ENCODE peak calls at places on chromosomes 3 and 15, in seven cellular contexts. F is activated T-cell treated with anti-CD3 and anti-CD28 coated beads for 24 hours; U is H54; Z is occipital lobe; O is A549; G is GOT3; W is activated CD4-positive, alpha-beta T cell treated with anti-CD3 and anti-CD28 coated beads for 24 hours. C is an unnamed sample.

GRCh38 chr3:172836390-172836997 is 86.0 kb downstream of the ECT2 start:
- DNase-seq in F (no peak), U (no peak), Z (no peak), O (peak; percentile 60), G (no peak), W (peak; percentile 3), C (peak; percentile 77)

GRCh38 chr15:70802629-70803028 is 39.3 kb upstream of the UACA start:
- DNase-seq in F (no peak), U (peak; percentile 37), Z (no peak), O (peak; percentile 44), G (no peak), W (no peak), C (no peak)

GRCh38 chr3:155611456-155611855 is 133.4 kb downstream of the PLCH1 start:
- DNase-seq in F (no peak), U (no peak), Z (no peak), O (no peak), G (no peak), W (no peak), C (no peak)

GRCh38 chr3:156396851-156397250 is 158.1 kb downstream of the SSR3 start:
- DNase-seq in F (no peak), U (no peak), Z (no peak), O (no peak), G (no peak), W (no peak), C (no peak)

GRCh38 chr15:26844901-26845300 is 22.0 kb upstream of the GABRA5 start:
- DNase-seq in F (no peak), U (no peak), Z (no peak), O (no peak), G (no peak), W (no peak), C (no peak)

GRCh38 chr15:51499379-51499976 is 123.1 kb downstream of the DMXL2 start:
- DNase-seq in F (no peak), U (peak; percentile 3), Z (no peak), O (peak; percentile 73), G (no peak), W (no peak), C (peak; percentile 11)

GRCh38 chr3:12468276-12468675 is 16.0 kb upstream of the TSEN2 start:
- DNase-seq in F (no peak), U (no peak), Z (no peak), O (no peak), G (no peak), W (no peak), C (no peak)

GRCh38 chr15:88498991-88499390 is 31.5 kb downstream of the MRPS11 start:
- DNase-seq in F (no peak), U (no peak), Z (no peak), O (no peak), G (no peak), W (no peak), C (no peak)

GRCh38 chr3:30269751-30270445 is 336.5 kb upstream of the TGFBR2 start:
- DNase-seq in F (no peak), U (no peak), Z (no peak), O (no peak), G (no peak), W (no peak), C (no peak)

GRCh38 chr15:39869251-39869650 is 50.8 kb downstream of the GPR176 start:
- DNase-seq in F (no peak), U (no peak), Z (no peak), O (no peak), G (no peak), W (no peak), C (no peak)

GRCh38 chr15:88917764-88918163 is 4.6 kb upstream of the MFGE8 start:
- DNase-seq in F (no peak), U (no peak), Z (no peak), O (no peak), G (no peak), W (no peak), C (no peak)

GRCh38 chr15:63048986-63049665 is 6.6 kb downstream of the TPM1 start:
- DNase-seq in F (peak; percentile 8), U (no peak), Z (peak; percentile 42), O (peak; percentile 85), G (no peak), W (peak; percentile 2), C (peak; percentile 74)

GRCh38 chr15:33860749-33861148 is 107.5 kb upstream of the CHRM5 start:
- DNase-seq in F (no peak), U (peak; percentile 56), Z (no peak), O (no peak), G (no peak), W (no peak), C (no peak)

GRCh38 chr15:25674948-25675347 is 188.2 kb downstream of the ATP10A start:
- DNase-seq in F (no peak), U (no peak), Z (no peak), O (no peak), G (no peak), W (no peak), C (no peak)

GRCh38 chr15:76382987-76383728 is 46.6 kb downstream of the ISL2 start:
- DNase-seq in F (no peak), U (no peak), Z (no peak), O (no peak), G (no peak), W (no peak), C (no peak)

GRCh38 chr3:113245775-113246174 is 34.4 kb downstream of the BOC start:
- DNase-seq in F (no peak), U (no peak), Z (no peak), O (no peak), G (no peak), W (no peak), C (no peak)

GRCh38 chr3:178483704-178484103 is 52.5 kb upstream of the KCNMB2 start:
- DNase-seq in F (no peak), U (no peak), Z (no peak), O (no peak), G (no peak), W (no peak), C (no peak)

GRCh38 chr15:96969892-96970710 is 639.6 kb downstream of the NR2F2 start:
- DNase-seq in F (no peak), U (no peak), Z (no peak), O (no peak), G (no peak), W (no peak), C (no peak)

GRCh38 chr3:107284570-107284969 is 92.7 kb upstream of the CCDC54 start:
- DNase-seq in F (no peak), U (no peak), Z (no peak), O (no peak), G (no peak), W (no peak), C (no peak)

GRCh38 chr15:54816406-54816805 is 380.3 kb downstream of the RSL24D1 start:
- DNase-seq in F (no peak), U (no peak), Z (no peak), O (no peak), G (no peak), W (no peak), C (no peak)

GRCh38 chr3:135304378-135304777 is 509.3 kb downstream of the EPHB1 start:
- DNase-seq in F (no peak), U (no peak), Z (no peak), O (no peak), G (no peak), W (no peak), C (no peak)

GRCh38 chr15:42215854-42216829 is 8.0 kb upstream of the VPS39 start:
- DNase-seq in F (no peak), U (no peak), Z (no peak), O (no peak), G (no peak), W (no peak), C (no peak)

GRCh38 chr3:12381199-12381598 is 92.3 kb downstream of the PPARG start:
- DNase-seq in F (no peak), U (no peak), Z (no peak), O (no peak), G (no peak), W (no peak), C (no peak)

GRCh38 chr3:40930131-40930538 is 269.2 kb upstream of the CTNNB1 start:
- DNase-seq in F (no peak), U (no peak), Z (no peak), O (no peak), G (no peak), W (no peak), C (no peak)

GRCh38 chr3:65914032-65914739 is 124.5 kb downstream of the MAGI1 start:
- DNase-seq in F (no peak), U (no peak), Z (no peak), O (no peak), G (no peak), W (no peak), C (peak; percentile 37)

GRCh38 chr3:55690161-55690560 is 203.1 kb upstream of the WNT5A start:
- DNase-seq in F (no peak), U (no peak), Z (no peak), O (no peak), G (no peak), W (no peak), C (no peak)

GRCh38 chr15:28969511-28970085 is 83.8 kb downstream of the APBA2 start:
- DNase-seq in F (no peak), U (no peak), Z (peak; percentile 78), O (no peak), G (no peak), W (no peak), C (no peak)

GRCh38 chr3:78589778-78590177 is 1178.0 kb downstream of the ROBO1 start:
- DNase-seq in F (no peak), U (no peak), Z (no peak), O (no peak), G (no peak), W (no peak), C (no peak)

GRCh38 chr15:89803941-89804800 is 10.5 kb downstream of the ANPEP start:
- DNase-seq in F (no peak), U (no peak), Z (no peak), O (no peak), G (no peak), W (no peak), C (peak; percentile 39)

GRCh38 chr3:133494469-133494868 is 79.0 kb upstream of the CDV3 start:
- DNase-seq in F (no peak), U (no peak), Z (no peak), O (peak; percentile 29), G (no peak), W (no peak), C (peak; percentile 68)

GRCh38 chr3:57934373-57934772 is 73.8 kb upstream of the FLNB start:
- DNase-seq in F (no peak), U (no peak), Z (no peak), O (no peak), G (no peak), W (no peak), C (no peak)

GRCh38 chr3:41222508-41222907 is 23.2 kb downstream of the CTNNB1 start:
- DNase-seq in F (no peak), U (no peak), Z (no peak), O (no peak), G (no peak), W (no peak), C (no peak)

GRCh38 chr3:183393625-183394024 is 34.8 kb downstream of the MCF2L2 start:
- DNase-seq in F (no peak), U (no peak), Z (no peak), O (no peak), G (no peak), W (no peak), C (no peak)

GRCh38 chr3:52052831-52053306 is 3.5 kb downstream of the DUSP7 start:
- DNase-seq in F (no peak), U (peak; percentile 83), Z (peak; percentile 75), O (peak; percentile 61), G (no peak), W (peak; percentile 29), C (no peak)

GRCh38 chr15:67824900-67825879 is at the start of gene SKOR1:
- DNase-seq in F (no peak), U (no peak), Z (no peak), O (peak; percentile 46), G (no peak), W (no peak), C (no peak)

GRCh38 chr3:10622456-10622855 is 117.1 kb upstream of the ATP2B2 start:
- DNase-seq in F (no peak), U (no peak), Z (no peak), O (no peak), G (no peak), W (no peak), C (no peak)

GRCh38 chr3:4888913-4889846 is 90.1 kb upstream of the BHLHE40 start:
- DNase-seq in F (peak; percentile 20), U (no peak), Z (no peak), O (no peak), G (no peak), W (no peak), C (no peak)

GRCh38 chr15:45402955-45403892 is 24.9 kb upstream of the GATM start:
- DNase-seq in F (peak; percentile 13), U (peak; percentile 33), Z (no peak), O (peak; percentile 37), G (no peak), W (no peak), C (peak; percentile 43)